ENCODE peak calls at places on chromosomes 13 and 19, in six cellular contexts. K is stimulated activated naive CD8-positive, alpha-beta T cell treated with anti-CD3 and anti-CD28 coated beads, Interleukin-15, Interleukin-2, amounts not matched to agents 100 U/mL and 50 U/mL, for 24 hours; V is T-helper 2 cell; N is left lung; P is naive thymus-derived CD4-positive, alpha-beta T cell; M is RWPE1. F is an unnamed sample.

GRCh38 chr19:3719868-3720532 is 11.8 kb downstream of the TJP3 start:
- DNase-seq in M (no peak), K (no peak), P (no peak), N (no peak), V (no peak), F (no peak)

GRCh38 chr13:40048551-40048950 is 393.1 kb downstream of the COG6 start:
- DNase-seq in M (no peak), V (no peak), N (no peak), P (no peak), K (no peak), F (no peak)

GRCh38 chr13:60062502-60062901 is 101.2 kb downstream of the DIAPH3 start:
- DNase-seq in N (no peak), K (no peak), V (no peak), P (no peak), M (no peak), F (no peak)

GRCh38 chr13:112690242-112690943 is 555 bp downstream of the ATP11A start:
- DNase-seq in M (peak), N (peak), V (no peak), K (peak), P (peak), F (no peak)

GRCh38 chr13:84607614-84608013 is 725.3 kb upstream of the SLITRK1 start:
- DNase-seq in M (peak), N (no peak), V (no peak), K (no peak), P (no peak), F (no peak)

GRCh38 chr13:83753912-83754624 is 128.2 kb downstream of the SLITRK1 start:
- DNase-seq in P (no peak), N (no peak), M (no peak), V (no peak), K (no peak), F (no peak)

GRCh38 chr19:44576843-44577565 is 36.4 kb upstream of the IGSF23 start:
- DNase-seq in K (peak), N (no peak), M (peak), P (no peak), V (no peak), F (no peak)

GRCh38 chr19:18299654-18300053 is 18.2 kb upstream of the JUND start:
- DNase-seq in M (no peak), K (no peak), V (no peak), P (no peak), N (no peak), F (no peak)

GRCh38 chr19:3632098-3632497 is 5.5 kb upstream of the CACTIN start:
- DNase-seq in V (no peak), M (no peak), N (no peak), K (no peak), P (no peak), F (no peak)

GRCh38 chr13:20350380-20350763 is 118.3 kb upstream of the GJB6 start:
- DNase-seq in K (no peak), N (no peak), V (no peak), M (no peak), P (no peak), F (no peak)

GRCh38 chr19:51259348-51260245 is 8.7 kb downstream of the SIGLECL1 start:
- DNase-seq in M (peak), P (peak), V (no peak), N (no peak), K (peak), F (peak)

GRCh38 chr19:7312816-7313215 is 18.6 kb upstream of the INSR start:
- DNase-seq in N (no peak), M (no peak), K (no peak), V (no peak), P (no peak), F (no peak)

GRCh38 chr13:38582133-38582532 is 104.7 kb upstream of the FREM2 start:
- DNase-seq in K (no peak), P (peak), N (no peak), V (no peak), M (peak), F (no peak)

GRCh38 chr13:109897988-109898623 is 111.7 kb upstream of the IRS2 start:
- DNase-seq in K (no peak), P (no peak), N (no peak), M (no peak), V (no peak), F (no peak)

GRCh38 chr13:77022341-77022740 is 4.6 kb downstream of the FBXL3 start:
- DNase-seq in N (no peak), M (no peak), V (no peak), P (no peak), K (no peak), F (no peak)

GRCh38 chr13:25249001-25249543 is 38.2 kb downstream of the MTMR6 start:
- DNase-seq in M (no peak), V (no peak), P (no peak), N (no peak), K (no peak), F (no peak)

GRCh38 chr19:40154121-40154680 is 37.0 kb upstream of the MAP3K10 start:
- DNase-seq in N (no peak), V (no peak), K (no peak), P (no peak), M (no peak), F (no peak)

GRCh38 chr13:52399708-52400107 is 6.3 kb downstream of the THSD1 start:
- DNase-seq in M (no peak), N (no peak), P (no peak), K (no peak), V (no peak), F (no peak)

GRCh38 chr19:45638930-45639729 is at the start of gene EML2:
- DNase-seq in N (peak), M (peak), K (peak), V (peak), P (peak), F (peak)

GRCh38 chr19:4304509-4305252 is at the start of gene FSD1:
- DNase-seq in M (peak), K (peak), N (no peak), V (no peak), P (peak), F (peak)

GRCh38 chr13:101450749-101451130 is 1.7 kb upstream of the ITGBL1 start:
- DNase-seq in K (no peak), V (no peak), M (no peak), N (no peak), P (no peak), F (no peak)